ENCODE peak calls at places on chromosomes 13 and 19, in ten cellular contexts. One of them, this sample, is unnamed.

GRCh38 chr19:33468361-33469170 is 53.0 kb downstream of the PEPD start:
- DNase-seq in stomach: no peak
- DNase-seq in tibial nerve: no peak
- DNase-seq in suprapubic skin: peak
- DNase-seq in lower leg skin: no peak
- DNase-seq in spleen: peak
- DNase-seq in IMR-90: peak
- DNase-seq in heart left ventricle: no peak
- DNase-seq in transverse colon: no peak
- DNase-seq in right lobe of liver: peak
- DNase-seq in this sample: peak

GRCh38 chr13:44762946-44763345 is 186.8 kb upstream of the TSC22D1 start:
- DNase-seq in stomach: no peak
- DNase-seq in tibial nerve: no peak
- DNase-seq in suprapubic skin: no peak
- DNase-seq in lower leg skin: no peak
- DNase-seq in spleen: no peak
- DNase-seq in IMR-90: peak
- DNase-seq in heart left ventricle: no peak
- DNase-seq in transverse colon: no peak
- DNase-seq in right lobe of liver: no peak
- DNase-seq in this sample: no peak

GRCh38 chr13:75135325-75135825 is 346.6 kb downstream of the TBC1D4 start:
- DNase-seq in stomach: no peak
- DNase-seq in tibial nerve: no peak
- DNase-seq in suprapubic skin: no peak
- DNase-seq in lower leg skin: no peak
- DNase-seq in spleen: no peak
- DNase-seq in IMR-90: peak
- DNase-seq in heart left ventricle: no peak
- DNase-seq in transverse colon: no peak
- DNase-seq in right lobe of liver: no peak
- DNase-seq in this sample: peak

GRCh38 chr13:97121894-97122293 is 100.2 kb upstream of the MBNL2 start:
- DNase-seq in stomach: no peak
- DNase-seq in tibial nerve: no peak
- DNase-seq in suprapubic skin: no peak
- DNase-seq in lower leg skin: no peak
- DNase-seq in spleen: no peak
- DNase-seq in IMR-90: peak
- DNase-seq in heart left ventricle: no peak
- DNase-seq in transverse colon: no peak
- DNase-seq in right lobe of liver: no peak
- DNase-seq in this sample: no peak

GRCh38 chr19:38913958-38914357 is 2.0 kb upstream of the CCER2 start:
- DNase-seq in stomach: no peak
- DNase-seq in tibial nerve: no peak
- DNase-seq in suprapubic skin: no peak
- DNase-seq in lower leg skin: no peak
- DNase-seq in spleen: peak
- DNase-seq in IMR-90: no peak
- DNase-seq in heart left ventricle: no peak
- DNase-seq in transverse colon: no peak
- DNase-seq in right lobe of liver: peak
- DNase-seq in this sample: no peak

GRCh38 chr19:9917322-9917721 is 19.0 kb downstream of the OLFM2 start:
- DNase-seq in stomach: peak
- DNase-seq in tibial nerve: no peak
- DNase-seq in suprapubic skin: no peak
- DNase-seq in lower leg skin: no peak
- DNase-seq in spleen: no peak
- DNase-seq in IMR-90: peak
- DNase-seq in heart left ventricle: no peak
- DNase-seq in transverse colon: no peak
- DNase-seq in right lobe of liver: no peak
- DNase-seq in this sample: peak

GRCh38 chr13:52048516-52048915 is 24.0 kb downstream of the UTP14C start:
- DNase-seq in stomach: no peak
- DNase-seq in tibial nerve: no peak
- DNase-seq in suprapubic skin: no peak
- DNase-seq in lower leg skin: no peak
- DNase-seq in spleen: no peak
- DNase-seq in IMR-90: peak
- DNase-seq in heart left ventricle: no peak
- DNase-seq in transverse colon: no peak
- DNase-seq in right lobe of liver: no peak
- DNase-seq in this sample: no peak

GRCh38 chr13:59635591-59635990 is 528.1 kb downstream of the DIAPH3 start:
- DNase-seq in stomach: no peak
- DNase-seq in tibial nerve: no peak
- DNase-seq in suprapubic skin: no peak
- DNase-seq in lower leg skin: no peak
- DNase-seq in spleen: no peak
- DNase-seq in IMR-90: no peak
- DNase-seq in heart left ventricle: no peak
- DNase-seq in transverse colon: no peak
- DNase-seq in right lobe of liver: no peak
- DNase-seq in this sample: no peak

GRCh38 chr19:18279266-18279515 is 2.2 kb downstream of the JUND start:
- DNase-seq in stomach: no peak
- DNase-seq in tibial nerve: no peak
- DNase-seq in suprapubic skin: no peak
- DNase-seq in lower leg skin: no peak
- DNase-seq in spleen: no peak
- DNase-seq in IMR-90: no peak
- DNase-seq in heart left ventricle: no peak
- DNase-seq in transverse colon: no peak
- DNase-seq in right lobe of liver: no peak
- DNase-seq in this sample: no peak

GRCh38 chr19:18281082-18282020 is at the start of gene JUND:
- DNase-seq in stomach: peak
- DNase-seq in tibial nerve: peak
- DNase-seq in suprapubic skin: peak
- DNase-seq in lower leg skin: peak
- DNase-seq in spleen: peak
- DNase-seq in IMR-90: peak
- DNase-seq in heart left ventricle: peak
- DNase-seq in transverse colon: peak
- DNase-seq in right lobe of liver: peak
- DNase-seq in this sample: peak

GRCh38 chr19:18279516-18280246 is 1.7 kb downstream of the JUND start:
- DNase-seq in stomach: peak
- DNase-seq in tibial nerve: peak
- DNase-seq in suprapubic skin: peak
- DNase-seq in lower leg skin: peak
- DNase-seq in spleen: peak
- DNase-seq in IMR-90: peak
- DNase-seq in heart left ventricle: peak
- DNase-seq in transverse colon: peak
- DNase-seq in right lobe of liver: peak
- DNase-seq in this sample: peak

GRCh38 chr19:18282021-18282787 is 782 bp upstream of the JUND start:
- DNase-seq in stomach: no peak
- DNase-seq in tibial nerve: no peak
- DNase-seq in suprapubic skin: no peak
- DNase-seq in lower leg skin: no peak
- DNase-seq in spleen: peak
- DNase-seq in IMR-90: no peak
- DNase-seq in heart left ventricle: no peak
- DNase-seq in transverse colon: no peak
- DNase-seq in right lobe of liver: peak
- DNase-seq in this sample: peak

DNA sequence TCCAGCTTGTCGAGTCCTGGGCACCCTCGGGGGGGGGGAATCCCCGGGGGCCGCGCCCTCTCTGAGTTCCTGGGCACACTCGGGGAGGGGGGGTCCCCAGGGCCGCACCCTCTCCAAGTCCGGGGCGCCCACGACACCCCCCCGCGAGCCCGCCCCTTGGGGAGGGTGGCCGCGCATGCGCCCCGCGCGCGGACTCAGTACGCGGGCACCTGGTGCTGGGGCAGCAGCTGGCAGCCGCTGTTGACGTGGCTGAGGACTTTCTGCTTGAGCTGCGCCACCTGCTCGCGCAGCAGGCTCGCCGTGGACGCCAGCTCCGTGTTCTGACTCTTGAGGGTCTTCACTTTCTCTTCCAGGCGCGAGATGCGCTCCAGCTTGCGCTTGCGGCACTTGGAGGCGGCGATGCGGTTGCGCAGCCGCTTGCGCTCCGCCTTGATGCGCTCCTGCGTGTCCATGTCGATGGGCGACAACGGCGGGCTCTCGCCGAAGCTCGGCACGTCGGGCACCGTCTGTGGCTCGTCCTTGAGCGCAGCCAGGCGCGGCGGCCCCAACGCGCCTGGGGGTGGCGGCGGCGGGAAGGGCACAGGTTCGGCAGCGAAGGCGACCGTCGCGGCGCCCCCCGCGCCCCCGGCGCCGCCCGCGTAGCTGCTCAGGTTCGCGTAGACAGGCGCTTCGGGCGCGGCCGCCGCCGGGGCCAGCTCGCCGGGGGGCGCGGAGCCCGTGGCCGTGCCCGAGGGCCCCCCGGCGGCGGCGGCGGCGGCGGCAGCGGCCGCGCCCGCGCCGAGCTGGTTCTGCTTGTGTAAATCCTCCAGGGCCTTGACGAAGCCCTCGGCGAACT is 958 bp downstream of the JUND start:
- DNase-seq in stomach: peak
- DNase-seq in tibial nerve: peak
- DNase-seq in suprapubic skin: peak
- DNase-seq in lower leg skin: peak
- DNase-seq in spleen: peak
- DNase-seq in IMR-90: peak
- DNase-seq in heart left ventricle: peak
- DNase-seq in transverse colon: peak
- DNase-seq in right lobe of liver: peak
- DNase-seq in this sample: peak
- TF ChIP-seq POLR2A in stomach: no peak
- TF ChIP-seq POLR2A in tibial nerve: peak
- TF ChIP-seq POLR2A in suprapubic skin: peak
- TF ChIP-seq POLR2A in lower leg skin: no peak
- TF ChIP-seq POLR2A in spleen: peak
- TF ChIP-seq POLR2A in IMR-90: no peak
- TF ChIP-seq POLR2A in heart left ventricle: peak
- TF ChIP-seq POLR2A in transverse colon: peak
- TF ChIP-seq POLR2A in right lobe of liver: peak
- TF ChIP-seq POLR2A in this sample: peak

GRCh38 chr19:17752865-17753639 is 1.8 kb downstream of the FCHO1 start:
- DNase-seq in stomach: no peak
- DNase-seq in tibial nerve: no peak
- DNase-seq in suprapubic skin: no peak
- DNase-seq in lower leg skin: no peak
- DNase-seq in spleen: no peak
- DNase-seq in IMR-90: no peak
- DNase-seq in heart left ventricle: no peak
- DNase-seq in transverse colon: no peak
- DNase-seq in right lobe of liver: no peak
- DNase-seq in this sample: no peak

GRCh38 chr19:17751912-17752273 is 616 bp downstream of the FCHO1 start:
- DNase-seq in stomach: no peak
- DNase-seq in tibial nerve: no peak
- DNase-seq in suprapubic skin: no peak
- DNase-seq in lower leg skin: no peak
- DNase-seq in spleen: no peak
- DNase-seq in IMR-90: no peak
- DNase-seq in heart left ventricle: no peak
- DNase-seq in transverse colon: no peak
- DNase-seq in right lobe of liver: no peak
- DNase-seq in this sample: no peak

GRCh38 chr19:17748884-17749638 is 2.2 kb upstream of the FCHO1 start:
- DNase-seq in stomach: no peak
- DNase-seq in tibial nerve: no peak
- DNase-seq in suprapubic skin: no peak
- DNase-seq in lower leg skin: no peak
- DNase-seq in spleen: no peak
- DNase-seq in IMR-90: no peak
- DNase-seq in heart left ventricle: no peak
- DNase-seq in transverse colon: no peak
- DNase-seq in right lobe of liver: no peak
- DNase-seq in this sample: no peak

GRCh38 chr19:17749912-17750317 is 1.4 kb upstream of the FCHO1 start:
- DNase-seq in stomach: no peak
- DNase-seq in tibial nerve: no peak
- DNase-seq in suprapubic skin: no peak
- DNase-seq in lower leg skin: no peak
- DNase-seq in spleen: no peak
- DNase-seq in IMR-90: no peak
- DNase-seq in heart left ventricle: no peak
- DNase-seq in transverse colon: no peak
- DNase-seq in right lobe of liver: no peak
- DNase-seq in this sample: no peak

GRCh38 chr19:17751103-17751911 is at the start of gene FCHO1:
- DNase-seq in stomach: peak
- DNase-seq in tibial nerve: peak
- DNase-seq in suprapubic skin: no peak
- DNase-seq in lower leg skin: no peak
- DNase-seq in spleen: peak
- DNase-seq in IMR-90: no peak
- DNase-seq in heart left ventricle: peak
- DNase-seq in transverse colon: peak
- DNase-seq in right lobe of liver: peak
- DNase-seq in this sample: no peak
- TF ChIP-seq POLR2A in stomach: no peak
- TF ChIP-seq POLR2A in tibial nerve: no peak
- TF ChIP-seq POLR2A in suprapubic skin: no peak
- TF ChIP-seq POLR2A in lower leg skin: no peak
- TF ChIP-seq POLR2A in spleen: no peak
- TF ChIP-seq POLR2A in IMR-90: no peak
- TF ChIP-seq POLR2A in heart left ventricle: no peak
- TF ChIP-seq POLR2A in transverse colon: no peak
- TF ChIP-seq POLR2A in right lobe of liver: no peak
- TF ChIP-seq POLR2A in this sample: no peak

DNA sequence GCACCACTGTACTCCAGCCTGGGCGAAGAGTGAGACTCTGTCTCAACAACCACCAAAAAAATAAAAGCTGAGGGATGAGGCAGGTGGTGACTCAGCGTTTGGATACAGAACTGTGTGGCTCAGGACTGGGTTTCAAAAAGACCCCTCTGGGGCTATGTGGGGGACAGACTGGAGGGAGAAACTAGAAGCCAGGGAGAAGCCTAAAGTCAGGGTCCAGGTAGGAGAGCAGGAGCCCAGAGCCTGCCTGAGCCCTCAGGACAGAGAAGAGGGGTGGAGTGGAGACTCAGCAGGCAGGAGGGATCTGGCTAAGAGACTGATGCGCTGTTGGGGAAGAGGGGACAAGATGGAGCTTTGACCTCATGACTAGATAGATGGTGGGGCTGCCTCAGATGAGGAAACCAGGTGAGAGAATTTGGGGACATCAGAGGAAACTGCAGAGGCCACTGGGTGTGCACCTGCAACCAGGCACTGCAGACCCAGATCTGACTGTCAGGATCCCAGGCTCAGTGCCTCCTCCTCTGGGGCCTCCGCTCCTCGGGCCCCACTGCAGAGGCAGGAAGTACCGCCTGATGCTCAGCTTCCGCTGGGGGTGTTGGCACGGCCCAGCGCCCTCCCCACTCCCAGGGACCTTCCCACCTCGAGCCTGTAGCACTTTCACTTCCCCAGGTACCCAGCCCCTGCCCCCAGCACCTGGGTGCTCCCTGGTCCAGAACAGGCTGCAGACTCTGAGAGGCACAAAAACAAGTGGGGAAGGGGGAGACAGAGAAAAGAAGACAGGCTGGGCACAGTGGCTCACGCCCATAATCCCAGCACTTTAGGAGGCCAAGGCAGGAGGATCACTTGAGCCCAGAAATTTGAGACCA is 1.5 kb upstream of the CD37 start:
- DNase-seq in stomach: peak
- DNase-seq in tibial nerve: no peak
- DNase-seq in suprapubic skin: peak
- DNase-seq in lower leg skin: no peak
- DNase-seq in spleen: peak
- DNase-seq in IMR-90: peak
- DNase-seq in heart left ventricle: no peak
- DNase-seq in transverse colon: peak
- DNase-seq in right lobe of liver: no peak
- DNase-seq in this sample: no peak
- TF ChIP-seq POLR2A in stomach: no peak
- TF ChIP-seq POLR2A in tibial nerve: no peak
- TF ChIP-seq POLR2A in suprapubic skin: no peak
- TF ChIP-seq POLR2A in lower leg skin: no peak
- TF ChIP-seq POLR2A in spleen: no peak
- TF ChIP-seq POLR2A in IMR-90: no peak
- TF ChIP-seq POLR2A in heart left ventricle: no peak
- TF ChIP-seq POLR2A in transverse colon: peak
- TF ChIP-seq POLR2A in right lobe of liver: no peak
- TF ChIP-seq POLR2A in this sample: no peak

GRCh38 chr13:60881507-60881906 is 484.5 kb downstream of the TDRD3 start:
- DNase-seq in stomach: no peak
- DNase-seq in tibial nerve: no peak
- DNase-seq in suprapubic skin: no peak
- DNase-seq in lower leg skin: no peak
- DNase-seq in spleen: no peak
- DNase-seq in IMR-90: no peak
- DNase-seq in heart left ventricle: no peak
- DNase-seq in transverse colon: no peak
- DNase-seq in right lobe of liver: no peak
- DNase-seq in this sample: no peak
- TF ChIP-seq POLR2A in stomach: no peak
- TF ChIP-seq POLR2A in tibial nerve: no peak
- TF ChIP-seq POLR2A in suprapubic skin: no peak
- TF ChIP-seq POLR2A in lower leg skin: no peak
- TF ChIP-seq POLR2A in spleen: no peak
- TF ChIP-seq POLR2A in IMR-90: no peak
- TF ChIP-seq POLR2A in heart left ventricle: no peak
- TF ChIP-seq POLR2A in transverse colon: no peak
- TF ChIP-seq POLR2A in right lobe of liver: no peak
- TF ChIP-seq POLR2A in this sample: no peak

This sample was measured in H54.